ENCODE peak calls at places on chromosomes 12 and 14, in five cellular contexts. H, C, X, M and P are unnamed samples.

GRCh38 chr12:78316150-78316549 is 485.5 kb downstream of the NAV3 start:
- DNase-seq in C (no peak), H (no peak), X (no peak), M (no peak), P (no peak)

GRCh38 chr12:109016016-109016415 is 4.9 kb downstream of the SVOP start:
- DNase-seq in H (no peak), C (no peak), M (no peak), X (no peak), P (no peak)

GRCh38 chr12:13223941-13224340 is 27.4 kb downstream of the EMP1 start:
- DNase-seq in X (no peak), C (no peak), H (peak; percentile 52), M (no peak), P (no peak)

GRCh38 chr12:98154850-98155249 is 360.5 kb upstream of the TMPO start:
- DNase-seq in H (no peak), C (peak; percentile 23), M (no peak), X (peak; percentile 25), P (peak; percentile 9)

GRCh38 chr12:121223283-121223946 is 13.5 kb downstream of the P2RX4 start:
- DNase-seq in C (peak; percentile 39), H (no peak), M (no peak), X (no peak), P (no peak)

GRCh38 chr14:50677527-50678063 is 9.5 kb upstream of the SAV1 start:
- DNase-seq in M (no peak), C (peak; percentile 14), X (no peak), H (peak; percentile 67), P (peak; percentile 1)

GRCh38 chr12:127500513-127500912 is 766.5 kb upstream of the TMEM132C start:
- DNase-seq in M (no peak), C (no peak), H (no peak), X (no peak), P (no peak)

GRCh38 chr12:117985182-117985581 is 16.4 kb upstream of the KSR2 start:
- DNase-seq in C (no peak), X (no peak), H (no peak), M (no peak), P (no peak)

GRCh38 chr12:92396647-92397258 is 251.1 kb upstream of the BTG1 start:
- DNase-seq in C (peak; percentile 18), M (no peak), H (peak; percentile 58), X (no peak), P (no peak)

GRCh38 chr12:110352401-110352800 is 51.1 kb downstream of the ANAPC7 start:
- DNase-seq in C (no peak), H (no peak), M (no peak), X (no peak), P (no peak)

GRCh38 chr14:102491366-102491765 is 18.2 kb downstream of the ANKRD9 start:
- DNase-seq in C (no peak), X (no peak), H (no peak), M (no peak), P (no peak)

GRCh38 chr14:93042968-93043940 is 72.5 kb downstream of the ITPK1 start:
- DNase-seq in M (no peak), X (no peak), C (peak; percentile 95), H (peak; percentile 63), P (peak; percentile 90)

GRCh38 chr12:132189378-132190011 is 45.2 kb downstream of the NOC4L start:
- DNase-seq in H (peak; percentile 76), X (peak; percentile 33), C (peak; percentile 91), M (peak; percentile 96), P (no peak)

GRCh38 chr14:77045570-77045890 is 17.0 kb upstream of the IRF2BPL start:
- DNase-seq in H (no peak), C (no peak), M (no peak), X (no peak), P (no peak)

GRCh38 chr14:61561657-61562276 is 133.5 kb upstream of the HIF1A start:
- DNase-seq in X (no peak), M (no peak), C (peak; percentile 95), H (peak; percentile 99), P (peak; percentile 94)

GRCh38 chr12:51823875-51824565 is 24.5 kb downstream of the FIGNL2 start:
- DNase-seq in C (peak; percentile 85), H (peak; percentile 73), X (no peak), M (no peak), P (peak; percentile 59)

GRCh38 chr12:47636908-47637780 is 68.7 kb downstream of the RPAP3 start:
- DNase-seq in M (no peak), X (peak; percentile 53), H (no peak), C (peak; percentile 78), P (peak; percentile 58)

GRCh38 chr14:105486333-105486973 is at the start of gene CRIP1:
- DNase-seq in H (no peak), M (no peak), X (no peak), C (no peak), P (no peak)

GRCh38 chr12:126353604-126354003 is 1288.4 kb downstream of the AACS start:
- DNase-seq in X (no peak), H (no peak), M (no peak), C (no peak), P (no peak)

GRCh38 chr14:77714926-77715325 is 7.0 kb downstream of the SLIRP start:
- DNase-seq in C (no peak), M (no peak), H (no peak), X (no peak), P (no peak)

GRCh38 chr14:25006961-25007795 is 42.8 kb downstream of the STXBP6 start:
- DNase-seq in M (no peak), X (no peak), C (peak; percentile 72), H (peak; percentile 95), P (peak; percentile 70)
- H3K4me2 ChIP-seq in M (no peak overlapping the region), X (no peak overlapping the region), C (peak overlapping the region; percentile 64), H (peak overlapping the region; percentile 71), P (no peak overlapping the region)

DNA sequence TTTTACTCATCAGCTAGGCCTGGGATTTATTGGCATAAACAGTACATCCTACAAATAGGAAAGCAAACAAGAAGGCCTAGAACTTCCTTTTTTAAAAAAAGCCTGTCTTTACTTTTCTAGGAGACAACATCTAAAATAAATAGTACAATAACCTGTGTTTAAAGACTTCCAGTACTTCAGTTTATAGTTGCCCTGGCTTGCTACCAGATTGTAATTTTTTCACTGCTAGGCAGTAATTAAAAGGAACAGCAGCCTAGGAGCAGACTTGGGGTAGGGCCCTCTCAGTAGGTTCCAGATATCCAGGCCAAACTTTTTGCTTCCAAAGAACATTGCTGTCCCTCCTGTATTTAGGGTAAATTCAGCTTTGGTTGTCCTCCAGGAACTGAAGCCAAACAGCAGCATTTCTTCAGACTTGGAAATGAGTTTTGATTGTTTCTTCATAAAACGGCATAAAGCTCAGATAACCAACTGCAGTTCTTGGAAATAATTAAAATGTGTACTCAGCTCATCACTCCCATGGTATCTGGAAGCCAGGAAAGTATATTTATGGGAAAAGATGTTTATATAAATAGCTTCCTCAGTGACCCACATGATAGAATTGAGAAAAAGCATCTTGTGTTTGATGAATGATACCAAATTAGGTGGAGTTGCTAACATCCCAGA is 61.7 kb downstream of the PPP1R36 start:
- DNase-seq in C (no peak), X (no peak), M (no peak), H (peak; percentile 61), P (no peak)
- TF ChIP-seq MAFK in C (no peak), X (no peak), M (no peak), H (no peak), P (no peak)

DNA sequence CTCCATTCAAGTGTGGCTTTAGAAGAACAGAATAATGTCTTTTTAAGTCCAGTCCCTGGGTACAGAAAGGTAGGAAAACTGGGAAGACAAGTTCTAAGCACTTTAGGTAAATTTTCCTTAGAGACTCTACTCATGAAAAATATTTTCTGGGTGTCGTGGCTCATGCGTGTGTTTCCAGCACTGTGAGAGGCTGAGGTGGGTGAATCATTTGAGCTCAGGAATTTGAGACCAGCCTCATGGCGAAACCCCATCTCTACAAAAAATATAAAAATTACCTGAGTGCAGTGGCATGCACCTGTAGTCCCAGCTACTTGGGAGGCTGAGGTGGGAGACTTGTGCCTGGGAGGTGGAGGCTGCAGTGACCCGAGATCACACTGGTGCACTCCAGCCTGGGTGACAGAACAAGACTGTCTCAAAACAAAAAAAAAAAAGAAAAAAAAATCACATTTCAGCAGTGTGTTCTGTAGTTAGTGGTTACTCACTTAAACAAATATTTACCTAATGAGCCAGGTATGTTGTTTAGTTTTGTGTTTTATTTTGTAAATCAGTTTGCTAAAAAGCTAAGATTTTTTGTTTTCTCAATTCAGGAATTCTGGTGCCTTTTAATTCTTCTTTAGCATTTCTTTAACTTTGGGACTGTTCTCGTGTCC is 52.3 kb upstream of the RD3L start:
- DNase-seq in H (peak; percentile 4), C (no peak), M (no peak), X (no peak), P (no peak)
- H3K4me2 ChIP-seq in H (no peak overlapping the region), C (peak overlapping the region; percentile 52), M (no peak overlapping the region), X (no peak overlapping the region), P (no peak overlapping the region)

GRCh38 chr12:54786081-54786480 is 68.2 kb upstream of the MUCL1 start:
- DNase-seq in H (no peak), M (no peak), C (no peak), X (no peak), P (no peak)
- TF ChIP-seq MAFK in H (no peak), M (no peak), C (no peak), X (no peak), P (no peak)